ENCODE peak calls at places on chromosomes 16 and 17, in five cellular contexts. J, X, I, A and S are unnamed samples.

GRCh38 chr17:19456016-19456927 is 45.2 kb downstream of the RNF112 start:
- DNase-seq in I (no peak), A (no peak), X (no peak), J (no peak), S (no peak)

GRCh38 chr17:79910985-79911361 is 71.7 kb upstream of the CBX4 start:
- DNase-seq in I (no peak), J (no peak), A (no peak), X (no peak), S (no peak)

GRCh38 chr17:62916684-62917571 is 49.1 kb upstream of the TANC2 start:
- DNase-seq in I (no peak), X (no peak), J (no peak), A (no peak), S (no peak)

GRCh38 chr17:17723354-17724261 is 42.4 kb downstream of the RAI1 start:
- DNase-seq in I (no peak), A (no peak), X (no peak), J (no peak), S (peak)

GRCh38 chr16:80824623-80825364 is 20.4 kb upstream of the CDYL2 start:
- DNase-seq in J (no peak), A (no peak), I (peak), X (peak), S (peak)

GRCh38 chr17:6514371-6514770 is 42.0 kb downstream of the PITPNM3 start:
- DNase-seq in A (no peak), I (no peak), X (no peak), J (no peak), S (no peak)

GRCh38 chr17:19366637-19366972 is 4.1 kb upstream of the B9D1 start:
- DNase-seq in X (no peak), I (no peak), A (no peak), J (no peak), S (no peak)

GRCh38 chr17:77527394-77527793 is 386.6 kb downstream of the SEC14L1 start:
- DNase-seq in I (no peak), J (no peak), A (no peak), X (no peak), S (no peak)

GRCh38 chr17:17757391-17757791 is 76.1 kb downstream of the RAI1 start:
- DNase-seq in J (no peak), I (no peak), A (peak), X (peak), S (no peak)

GRCh38 chr17:39564201-39564828 is 43.4 kb downstream of the NEUROD2 start:
- DNase-seq in X (peak), A (no peak), I (no peak), J (no peak), S (peak)

GRCh38 chr16:82580293-82580900 is 46.4 kb upstream of the CDH13 start:
- DNase-seq in I (no peak), X (peak), A (peak), J (no peak), S (peak)

GRCh38 chr17:30000001-30000754 is 58.7 kb downstream of the EFCAB5 start:
- DNase-seq in X (peak), I (no peak), J (no peak), A (no peak), S (no peak)

GRCh38 chr16:75593825-75594820 is 27.9 kb downstream of the GABARAPL2 start:
- DNase-seq in X (peak), A (no peak), I (no peak), J (no peak), S (peak)

GRCh38 chr16:85309656-85310587 is 197.7 kb upstream of the CIBAR2 start:
- DNase-seq in X (peak), J (no peak), I (no peak), A (no peak), S (no peak)

GRCh38 chr16:503150-504071 is 24.1 kb upstream of the CAPN15 start:
- DNase-seq in I (no peak), J (no peak), A (no peak), X (no peak), S (no peak)

GRCh38 chr16:85688586-85689284 is at the start of gene GINS2:
- DNase-seq in J (peak), X (peak), A (peak), I (no peak), S (peak)

GRCh38 chr16:80583466-80583865 is 42.7 kb downstream of the DYNLRB2 start:
- DNase-seq in I (no peak), X (no peak), J (no peak), A (no peak), S (no peak)

GRCh38 chr17:29219378-29220047 is 27.1 kb upstream of the CRYBA1 start:
- DNase-seq in A (peak), I (no peak), X (peak), J (no peak), S (peak)

GRCh38 chr17:64393000-64393402 is 2.3 kb upstream of the PECAM1 start:
- DNase-seq in I (no peak), A (no peak), J (no peak), X (no peak), S (no peak)

GRCh38 chr17:13728751-13729150 is 127.0 kb upstream of the HS3ST3A1 start:
- DNase-seq in I (no peak), J (no peak), X (no peak), A (no peak), S (no peak)

GRCh38 chr16:67951485-67951884 is 7.6 kb upstream of the LCAT start:
- DNase-seq in I (no peak), J (no peak), X (no peak), A (no peak), S (no peak)

GRCh38 chr16:17117906-17118577 is 352.7 kb downstream of the XYLT1 start:
- DNase-seq in I (no peak), X (no peak), J (no peak), A (no peak), S (no peak)

GRCh38 chr17:49439305-49439672 is 24.6 kb upstream of the PHB1 start:
- DNase-seq in J (no peak), X (no peak), I (no peak), A (no peak), S (no peak)

GRCh38 chr16:85610446-85611204 is 2.5 kb upstream of the GSE1 start:
- DNase-seq in I (no peak), J (peak), X (peak), A (peak), S (peak)

GRCh38 chr16:71526111-71526998 is at the start of gene CHST4:
- DNase-seq in A (no peak), X (peak), J (no peak), I (no peak), S (no peak)

GRCh38 chr16:48317614-48318013 is 67.6 kb downstream of the SIAH1 start:
- DNase-seq in X (no peak), I (no peak), J (no peak), A (no peak), S (no peak)

GRCh38 chr17:35368086-35368824 is 5.2 kb downstream of the SLFN11 start:
- DNase-seq in J (no peak), A (no peak), X (no peak), I (no peak), S (no peak)

GRCh38 chr17:63707151-63707550 is 7.2 kb upstream of the LIMD2 start:
- DNase-seq in I (no peak), A (no peak), X (no peak), J (no peak), S (no peak)

GRCh38 chr17:5686246-5686645 is 101.9 kb upstream of the NLRP1 start:
- DNase-seq in A (no peak), X (no peak), J (no peak), I (no peak), S (no peak)

GRCh38 chr16:17556276-17557052 is 85.7 kb upstream of the XYLT1 start:
- DNase-seq in I (no peak), A (no peak), X (peak), J (no peak), S (peak)

GRCh38 chr16:82653550-82654511 is 27.1 kb downstream of the CDH13 start:
- DNase-seq in J (no peak), I (peak), X (no peak), A (no peak), S (peak)

GRCh38 chr17:4900231-4901107 is 1.1 kb downstream of the C17orf107 start:
- DNase-seq in A (no peak), I (no peak), X (no peak), J (no peak), S (no peak)

GRCh38 chr16:84541999-84542876 is 37.8 kb upstream of the MEAK7 start:
- DNase-seq in I (no peak), X (no peak), A (no peak), J (no peak), S (no peak)

GRCh38 chr17:3960764-3961163 is 3.5 kb downstream of the ATP2A3 start:
- DNase-seq in I (no peak), A (no peak), J (no peak), X (no peak), S (no peak)